ENCODE peak calls at places on chromosome 21, in five cellular contexts. R is Panc1, D is heart right ventricle, C is ovary, H is suprapubic skin. L is an unnamed sample.

GRCh38 chr21:33924079-33924765 is 8.6 kb upstream of the ATP5PO start:
- DNase-seq in R (peak; percentile 51), D (peak; percentile 89), C (peak; percentile 84), H (peak; percentile 96), L (peak; percentile 75)

GRCh38 chr21:16974060-16974459 is 538.8 kb upstream of the CXADR start:
- DNase-seq in R (no peak), D (no peak), C (no peak), H (no peak), L (no peak)

GRCh38 chr21:41508415-41509205 is 652 bp upstream of the TMPRSS2 start:
- DNase-seq in R (no peak), D (no peak), C (no peak), H (no peak), L (no peak)

GRCh38 chr21:31364265-31364945 is 20.3 kb upstream of the TIAM1 start:
- DNase-seq in R (no peak), D (no peak), C (no peak), H (no peak), L (no peak)

GRCh38 chr21:34536311-34536710 is 24.3 kb upstream of the KCNE1 start:
- DNase-seq in R (no peak), D (no peak), C (no peak), H (no peak), L (no peak)

GRCh38 chr21:33931799-33932390 is 16.3 kb upstream of the ATP5PO start:
- DNase-seq in R (no peak), D (no peak), C (no peak), H (no peak), L (no peak)

GRCh38 chr21:41771625-41771945 is 4.7 kb upstream of the RIPK4 start:
- DNase-seq in R (no peak), D (no peak), C (no peak), H (no peak), L (no peak)

GRCh38 chr21:34603002-34603709 is 11.8 kb downstream of the RCAN1 start:
- DNase-seq in R (no peak), D (peak; percentile 86), C (peak; percentile 48), H (peak; percentile 90), L (no peak)

GRCh38 chr21:35244514-35244913 is 195.4 kb upstream of the RUNX1 start:
- DNase-seq in R (no peak), D (no peak), C (no peak), H (no peak), L (no peak)

GRCh38 chr21:40783404-40783803 is 63.6 kb downstream of the DSCAM start:
- DNase-seq in R (no peak), D (no peak), C (no peak), H (no peak), L (no peak)

GRCh38 chr21:35025206-35026152 is 23.6 kb downstream of the RUNX1 start:
- DNase-seq in R (no peak), D (no peak), C (no peak), H (no peak), L (no peak)

GRCh38 chr21:35408401-35408800 is 359.3 kb upstream of the RUNX1 start:
- DNase-seq in R (no peak), D (no peak), C (no peak), H (no peak), L (no peak)

GRCh38 chr21:34204481-34205439 is 131.4 kb downstream of the MRPS6 start:
- DNase-seq in R (no peak), D (no peak), C (no peak), H (no peak), L (no peak)

GRCh38 chr21:35217504-35218060 is 168.5 kb upstream of the RUNX1 start:
- DNase-seq in R (peak; percentile 79), D (no peak), C (no peak), H (no peak), L (peak; percentile 98)

GRCh38 chr21:19440792-19441494 is 1037.4 kb upstream of the TMPRSS15 start:
- DNase-seq in R (no peak), D (no peak), C (no peak), H (no peak), L (no peak)

GRCh38 chr21:34984356-34984755 is 64.7 kb downstream of the RUNX1 start:
- DNase-seq in R (no peak), D (no peak), C (no peak), H (no peak), L (no peak)

GRCh38 chr21:33901421-33902288 is 13.9 kb downstream of the ATP5PO start:
- DNase-seq in R (no peak), D (peak; percentile 26), C (no peak), H (no peak), L (no peak)

GRCh38 chr21:32772281-32773047 is 909 bp upstream of the PAXBP1 start:
- DNase-seq in R (no peak), D (peak; percentile 17), C (no peak), H (no peak), L (no peak)

GRCh38 chr21:32955307-32955937 is 70.3 kb upstream of the OLIG2 start:
- DNase-seq in R (no peak), D (no peak), C (no peak), H (no peak), L (no peak)

GRCh38 chr21:35212393-35213127 is 163.5 kb upstream of the RUNX1 start:
- DNase-seq in R (no peak), D (peak; percentile 45), C (no peak), H (no peak), L (no peak)

GRCh38 chr21:42862774-42863503 is 16.4 kb downstream of the WDR4 start:
- DNase-seq in R (no peak), D (no peak), C (no peak), H (no peak), L (no peak)

GRCh38 chr21:34526618-34527290 is 14.7 kb upstream of the KCNE1 start:
- DNase-seq in R (peak; percentile 90), D (peak; percentile 92), C (peak; percentile 45), H (peak; percentile 78), L (no peak)

GRCh38 chr21:43370091-43370658 is 56.8 kb downstream of the SIK1 start:
- DNase-seq in R (no peak), D (no peak), C (no peak), H (no peak), L (no peak)

GRCh38 chr21:40757366-40757765 is 89.6 kb downstream of the DSCAM start:
- DNase-seq in R (no peak), D (no peak), C (no peak), H (no peak), L (no peak)

GRCh38 chr21:43902441-43902840 is 37.4 kb downstream of the AGPAT3 start:
- DNase-seq in R (no peak), D (peak; percentile 34), C (no peak), H (peak; percentile 72), L (no peak)

GRCh38 chr21:34073749-34074282 is 438 bp downstream of the MRPS6 start:
- DNase-seq in R (no peak), D (no peak), C (peak; percentile 56), H (no peak), L (no peak)

GRCh38 chr21:18289876-18290275 is 45.2 kb downstream of the CHODL start:
- DNase-seq in R (no peak), D (no peak), C (no peak), H (no peak), L (no peak)

GRCh38 chr21:34187935-34188334 is 114.6 kb downstream of the MRPS6 start:
- DNase-seq in R (no peak), D (no peak), C (no peak), H (no peak), L (no peak)

GRCh38 chr21:34199121-34199910 is 125.9 kb downstream of the MRPS6 start:
- DNase-seq in R (no peak), D (no peak), C (no peak), H (no peak), L (no peak)

GRCh38 chr21:31874817-31875216 is 2.0 kb downstream of the HUNK start:
- DNase-seq in R (no peak), D (no peak), C (no peak), H (no peak), L (no peak)

GRCh38 chr21:39900491-39900890 is 33.3 kb downstream of the PCP4 start:
- DNase-seq in R (no peak), D (no peak), C (no peak), H (no peak), L (no peak)

GRCh38 chr21:42463861-42464515 is 32.0 kb downstream of the RSPH1 start:
- DNase-seq in R (no peak), D (peak; percentile 34), C (no peak), H (peak; percentile 67), L (no peak)

GRCh38 chr21:32570456-32570855 is 14.9 kb downstream of the TCP10L start:
- DNase-seq in R (no peak), D (no peak), C (no peak), H (no peak), L (no peak)

GRCh38 chr21:34874689-34875513 is 174.2 kb downstream of the RUNX1 start:
- DNase-seq in R (no peak), D (no peak), C (no peak), H (no peak), L (no peak)

GRCh38 chr21:34916446-34916845 is 132.7 kb downstream of the RUNX1 start:
- DNase-seq in R (no peak), D (no peak), C (no peak), H (no peak), L (no peak)

GRCh38 chr21:38796426-38796825 is 9.3 kb upstream of the ETS2 start:
- DNase-seq in R (no peak), D (no peak), C (no peak), H (no peak), L (no peak)
- TF ChIP-seq CTCF in R (peak; percentile 37), D (no peak), C (no peak), H (no peak), L (peak; percentile 67)

GRCh38 chr21:45818904-45819285 is 162.7 kb upstream of the COL6A1 start:
- DNase-seq in R (no peak), D (no peak), C (no peak), H (no peak), L (peak; percentile 53)
- H3K27ac ChIP-seq in R (no peak overlapping the region), D (no peak overlapping the region), C (no peak overlapping the region), H (no peak overlapping the region), L (peak overlapping the region; percentile 12)

GRCh38 chr21:22164912-22165311 is 1166.7 kb downstream of the NCAM2 start:
- DNase-seq in R (no peak), D (no peak), C (no peak), H (no peak), L (no peak)
- H3K9me3 ChIP-seq in R (no peaks in the 10 kb centered on the region), D (no peaks in the 10 kb centered on the region), C (no peaks in the 10 kb centered on the region), H (no peaks in the 10 kb centered on the region), L (no peaks in the 10 kb centered on the region)

GRCh38 chr21:29671728-29672127 is 268.1 kb downstream of the GRIK1 start:
- DNase-seq in R (no peak), D (no peak), C (no peak), H (no peak), L (no peak)
- TF ChIP-seq CTCF in R (no peak), D (no peak), C (no peak), H (no peak), L (no peak)

GRCh38 chr21:45309069-45309521 is 21.4 kb upstream of the POFUT2 start:
- DNase-seq in R (no peak), D (peak; percentile 77), C (peak; percentile 78), H (no peak), L (peak; percentile 36)
- H3K27ac ChIP-seq in R (peak overlapping the region; percentile 83), D (peak overlapping the region; percentile 61), C (peak overlapping the region; percentile 84), H (peak overlapping the region; percentile 60), L (no peak overlapping the region)

DNA sequence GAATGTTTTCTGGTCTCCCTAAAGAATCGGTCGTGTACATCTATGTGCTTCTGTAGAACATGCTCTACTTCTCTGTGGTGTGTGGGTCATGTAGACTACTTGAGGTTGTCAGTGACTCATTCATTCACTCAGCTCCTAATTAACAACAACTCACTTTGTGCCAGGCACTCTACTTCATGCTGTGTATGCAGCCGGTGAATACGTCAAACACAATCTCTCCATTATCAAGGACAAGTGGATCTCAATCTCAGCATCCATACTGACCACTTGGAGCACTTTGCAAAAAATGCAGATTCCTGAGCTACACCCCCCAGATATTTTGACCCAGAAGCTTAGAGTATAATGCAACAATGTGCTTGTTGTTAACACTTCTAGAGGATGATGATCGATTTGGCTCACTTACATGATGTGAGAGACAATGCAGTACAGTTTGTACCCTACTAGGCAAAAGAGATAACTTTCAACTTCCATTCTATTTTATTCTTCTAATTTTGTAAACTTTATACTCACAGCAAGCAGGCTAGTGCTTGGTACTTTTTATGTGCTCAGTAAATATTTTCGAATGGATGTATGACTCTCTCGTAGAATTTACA is 508.6 kb upstream of the ADAMTS5 start:
- DNase-seq in R (no peak), D (no peak), C (no peak), H (no peak), L (no peak)
- H3K9me3 ChIP-seq in R (no peaks in the 10 kb centered on the region), D (no peaks in the 10 kb centered on the region), C (no peaks in the 10 kb centered on the region), H (no peaks in the 10 kb centered on the region), L (no peaks in the 10 kb centered on the region)

L was measured in RWPE2.